ENCODE peak calls at places on chromosomes 13 and 19, in four cellular contexts. P is GM12878, Q is HepG2, T is H1. M is an unnamed sample.

GRCh38 chr19:55451163-55451521 is 8.0 kb upstream of the SHISA7 start:
- DNase-seq in P (no peak), Q (no peak), T (no peak), M (no peak)

GRCh38 chr13:73179906-73180305 is 121.1 kb downstream of the KLF5 start:
- DNase-seq in P (no peak), Q (no peak), T (no peak), M (no peak)

GRCh38 chr13:27425918-27426630 is 1.7 kb downstream of the GTF3A start:
- DNase-seq in P (peak), Q (peak), T (no peak), M (peak)

GRCh38 chr13:33235078-33235477 is 50.5 kb downstream of the STARD13 start:
- DNase-seq in P (no peak), Q (peak), T (no peak), M (no peak)

GRCh38 chr13:21608961-21609360 is 5.0 kb upstream of the MICU2 start:
- DNase-seq in P (no peak), Q (no peak), T (no peak), M (no peak)

GRCh38 chr19:35404879-35405622 is 34.2 kb downstream of the GPR42 start:
- DNase-seq in P (peak), Q (peak), T (no peak), M (no peak)

GRCh38 chr13:36998624-36999041 is 507 bp downstream of the ALG5 start:
- DNase-seq in P (no peak), Q (no peak), T (no peak), M (peak)

GRCh38 chr13:36432106-36432544 is at the start of gene CCNA1:
- DNase-seq in P (no peak), Q (no peak), T (peak), M (peak)

GRCh38 chr19:2747349-2747748 is 7.5 kb upstream of the SLC39A3 start:
- DNase-seq in P (peak), Q (no peak), T (no peak), M (no peak)

GRCh38 chr19:28706693-28707092 is 506.3 kb downstream of the UQCRFS1 start:
- DNase-seq in P (no peak), Q (no peak), T (no peak), M (no peak)

GRCh38 chr13:91305652-91306051 is 41.8 kb upstream of the MIR17HG start:
- DNase-seq in P (no peak), Q (no peak), T (no peak), M (no peak)

GRCh38 chr19:14434543-14435319 is 1.6 kb downstream of the PKN1 start:
- DNase-seq in P (no peak), Q (peak), T (no peak), M (no peak)

GRCh38 chr13:111177081-111177711 is 62.1 kb downstream of the ARHGEF7 start:
- DNase-seq in P (no peak), Q (no peak), T (no peak), M (no peak)

GRCh38 chr13:94825507-94825906 is 113.2 kb upstream of the SOX21 start:
- DNase-seq in P (no peak), Q (no peak), T (peak), M (no peak)

GRCh38 chr13:73937420-73937819 is 196.8 kb downstream of the KLF12 start:
- DNase-seq in P (no peak), Q (no peak), T (no peak), M (no peak)

GRCh38 chr19:49857834-49858590 is 7.1 kb downstream of the PTOV1 start:
- DNase-seq in P (no peak), Q (no peak), T (no peak), M (no peak)

DNA sequence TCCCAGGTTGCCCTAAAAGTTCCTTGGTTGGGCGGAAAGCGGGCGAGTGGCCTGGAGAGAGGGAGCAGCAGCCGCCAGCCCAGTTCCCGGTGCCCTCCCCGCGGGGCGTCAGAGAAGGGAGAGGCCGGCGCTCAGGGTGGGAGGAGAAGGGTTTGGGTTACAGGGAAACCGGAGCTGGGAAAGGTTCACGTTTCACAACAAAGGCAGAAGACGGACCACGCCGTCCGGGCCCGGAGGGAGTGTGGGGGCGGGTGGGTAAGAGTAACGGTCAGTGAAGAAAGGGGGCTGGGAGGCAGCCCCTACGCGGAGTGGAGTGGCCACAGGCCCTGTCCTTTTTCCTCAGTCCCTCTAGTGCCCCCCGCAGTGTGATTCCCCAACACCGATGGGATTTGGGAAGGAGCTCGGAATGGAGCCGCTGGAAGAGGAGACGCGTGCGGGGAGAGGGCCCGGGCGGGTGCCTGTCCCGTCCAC is 1.6 kb downstream of the SIX5 start:
- DNase-seq in P (no peak), Q (peak), T (no peak), M (peak)
- TF ChIP-seq SUZ12 in P (no peak), Q (no peak), T (no peak), M (no peak)

GRCh38 chr13:98584668-98585397 is 7.9 kb upstream of the STK24 start:
- DNase-seq in P (no peak), Q (no peak), T (no peak), M (no peak)
- TF ChIP-seq SP1 in P (no peak), Q (no peak), T (no peak), M (no peak)

GRCh38 chr19:10230155-10230903 is 802 bp downstream of the S1PR2 start:
- DNase-seq in P (no peak), Q (no peak), T (no peak), M (no peak)
- TF ChIP-seq SUZ12 in P (no peak), Q (no peak), T (peak), M (no peak)

DNA sequence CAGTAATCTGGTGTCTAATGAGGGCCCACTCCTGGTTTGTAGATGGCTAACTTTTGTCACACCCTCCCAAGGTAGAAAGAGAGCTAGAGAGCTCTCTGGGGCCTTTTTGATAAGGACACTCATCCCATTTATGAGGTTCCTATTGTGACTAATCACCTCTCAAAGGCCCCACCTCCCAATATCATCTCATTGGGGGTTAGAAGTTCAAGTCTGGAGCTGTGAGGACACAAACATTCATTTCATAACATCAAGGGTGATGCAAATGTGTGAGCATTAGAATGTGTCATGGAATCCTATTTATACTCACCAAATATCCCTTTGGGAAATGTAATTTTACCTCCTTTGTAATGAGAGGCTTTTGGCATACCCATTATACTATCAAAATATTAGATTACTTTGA is 79.3 kb upstream of the SLC10A2 start:
- DNase-seq in P (no peak), Q (no peak), T (no peak), M (no peak)
- TF ChIP-seq SP1 in P (no peak), Q (no peak), T (no peak), M (no peak)

DNA sequence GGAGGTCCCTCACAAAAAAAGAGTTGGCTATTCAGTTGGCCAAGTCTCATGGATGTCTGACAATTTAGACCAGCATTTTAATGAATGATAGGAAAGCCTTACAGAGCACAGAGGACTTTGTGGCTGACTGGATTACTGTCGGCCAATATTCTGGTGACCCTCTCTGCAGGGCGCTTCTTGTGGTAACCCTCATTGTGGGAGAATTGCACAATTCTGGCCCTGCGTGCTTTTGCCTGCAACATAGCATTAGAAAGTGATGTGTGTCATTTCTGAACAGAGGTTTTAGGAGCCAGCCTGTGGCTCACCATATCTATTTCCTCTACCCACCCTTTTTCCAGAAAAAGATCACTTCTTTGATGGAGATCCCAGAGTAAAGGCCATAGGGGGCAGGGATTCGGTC is 71.4 kb downstream of the EFNB2 start:
- DNase-seq in P (no peak), Q (no peak), T (no peak), M (no peak)
- TF ChIP-seq SUZ12 in P (no peak), Q (no peak), T (no peak), M (no peak)